ENCODE peak calls at places on chromosomes 5 and 9, in ten cellular contexts. F, J, T, A, R, L, S, X, B and W are unnamed samples.

GRCh38 chr9:127224883-127225739 is 39.5 kb upstream of the GARNL3 start:
- DNase-seq in F (no peak), S (peak), R (peak), T (peak), A (peak), L (peak), X (peak), B (peak), J (peak), W (peak)

GRCh38 chr9:128121924-128122808 is 5.4 kb downstream of the PTGES2 start:
- DNase-seq in B (peak), R (no peak), T (no peak), S (no peak), L (no peak), F (no peak), A (no peak), J (no peak), X (no peak), W (no peak)

GRCh38 chr9:88801214-88801796 is 190.0 kb upstream of the S1PR3 start:
- DNase-seq in R (no peak), S (no peak), A (no peak), T (no peak), L (no peak), X (no peak), F (no peak), J (peak), B (no peak), W (no peak)

GRCh38 chr9:125752070-125752628 is 5.0 kb downstream of the PBX3 start:
- DNase-seq in R (no peak), X (no peak), F (no peak), B (no peak), S (no peak), T (no peak), L (no peak), A (no peak), J (no peak), W (no peak)

GRCh38 chr5:179302499-179303185 is 42.6 kb downstream of the ADAMTS2 start:
- DNase-seq in A (no peak), T (no peak), J (peak), F (no peak), S (peak), R (no peak), L (no peak), X (no peak), B (peak), W (no peak)

GRCh38 chr9:113604393-113604792 is 140.9 kb downstream of the RGS3 start:
- DNase-seq in X (no peak), T (no peak), A (no peak), L (no peak), F (no peak), B (no peak), R (no peak), J (no peak), S (no peak), W (no peak)

GRCh38 chr9:81074261-81074660 is 615.1 kb downstream of the TLE1 start:
- DNase-seq in T (no peak), A (no peak), J (no peak), L (no peak), S (no peak), X (no peak), F (no peak), B (no peak), R (no peak), W (no peak)

GRCh38 chr5:141883184-141883947 is 5.2 kb upstream of the PCDH1 start:
- DNase-seq in L (peak), R (peak), T (peak), B (peak), A (no peak), J (peak), X (peak), S (peak), F (no peak), W (no peak)

GRCh38 chr5:126919566-126919965 is 110.8 kb downstream of the MARCHF3 start:
- DNase-seq in J (no peak), A (no peak), R (no peak), X (no peak), T (no peak), B (no peak), L (no peak), F (no peak), S (no peak), W (no peak)

GRCh38 chr5:126681970-126682369 is 81.2 kb downstream of the PHAX start:
- DNase-seq in L (no peak), R (no peak), J (no peak), T (no peak), X (no peak), F (no peak), S (no peak), A (no peak), B (no peak), W (no peak)

GRCh38 chr5:68169898-68170297 is 45.7 kb upstream of the PIK3R1 start:
- DNase-seq in J (no peak), L (no peak), B (peak), T (no peak), R (no peak), A (no peak), S (no peak), F (no peak), X (no peak), W (no peak)

GRCh38 chr5:14449052-14449661 is 132.4 kb upstream of the OTULINL start:
- DNase-seq in R (no peak), X (peak), S (no peak), T (no peak), J (peak), B (no peak), A (no peak), F (peak), L (no peak), W (no peak)

GRCh38 chr9:91276513-91276912 is 85.2 kb downstream of the AUH start:
- DNase-seq in F (no peak), B (no peak), J (no peak), R (no peak), X (no peak), L (no peak), A (no peak), S (no peak), T (no peak), W (no peak)
- TF ChIP-seq CTCF in F (no peak), B (no peak), J (no peak), R (no peak), X (no peak), L (no peak), A (no peak), S (no peak), T (no peak), W (no peak)

GRCh38 chr9:136621019-136621733 is 41.5 kb upstream of the EGFL7 start:
- DNase-seq in X (no peak), T (no peak), A (no peak), R (no peak), B (no peak), L (no peak), J (no peak), S (no peak), F (no peak), W (no peak)
- TF ChIP-seq CTCF in X (no peak), T (no peak), A (no peak), R (no peak), B (no peak), L (no peak), J (no peak), S (no peak), F (no peak), W (no peak)

GRCh38 chr5:51382508-51382758 is 815 bp upstream of the ISL1 start:
- DNase-seq in S (no peak), R (no peak), X (no peak), B (no peak), T (peak), J (no peak), F (no peak), L (no peak), A (no peak), W (no peak)

GRCh38 chr5:51382759-51383493 is at the start of gene ISL1:
- DNase-seq in S (peak), T (peak), B (peak), F (peak), R (no peak), L (peak), J (peak), X (peak), A (no peak), W (no peak)

GRCh38 chr5:51378778-51379652 is 4.2 kb upstream of the ISL1 start:
- DNase-seq in S (peak), X (no peak), L (no peak), T (peak), A (no peak), J (no peak), R (no peak), F (no peak), B (no peak), W (no peak)

GRCh38 chr5:51381801-51382507 is 1.3 kb upstream of the ISL1 start:
- DNase-seq in A (no peak), F (no peak), T (peak), B (no peak), R (no peak), L (no peak), S (peak), X (no peak), J (no peak), W (no peak)

GRCh38 chr5:51380603-51381207 is 2.5 kb upstream of the ISL1 start:
- DNase-seq in R (no peak), J (peak), L (no peak), F (no peak), T (peak), A (no peak), S (peak), X (peak), B (no peak), W (peak)
- TF ChIP-seq CTCF in R (no peak), J (peak), L (peak), F (peak), T (no peak), A (peak), S (peak), X (peak), B (peak), W (peak)

GRCh38 chr9:132458432-132458831 is 48.4 kb downstream of the CFAP77 start:
- DNase-seq in A (no peak), T (no peak), F (no peak), J (no peak), B (no peak), X (no peak), S (no peak), L (no peak), R (no peak), W (no peak)

GRCh38 chr9:132456241-132456640 is 46.2 kb downstream of the CFAP77 start:
- DNase-seq in F (no peak), T (no peak), B (no peak), R (no peak), S (no peak), X (no peak), L (no peak), A (no peak), J (no peak), W (no peak)

GRCh38 chr9:132459661-132460060 is 49.6 kb downstream of the CFAP77 start:
- DNase-seq in J (no peak), R (no peak), X (no peak), A (no peak), F (no peak), B (no peak), T (no peak), S (no peak), L (no peak), W (no peak)

GRCh38 chr9:132457508-132457907 is 47.5 kb downstream of the CFAP77 start:
- DNase-seq in B (no peak), T (no peak), A (no peak), S (no peak), J (no peak), L (no peak), X (no peak), R (no peak), F (no peak), W (no peak)

DNA sequence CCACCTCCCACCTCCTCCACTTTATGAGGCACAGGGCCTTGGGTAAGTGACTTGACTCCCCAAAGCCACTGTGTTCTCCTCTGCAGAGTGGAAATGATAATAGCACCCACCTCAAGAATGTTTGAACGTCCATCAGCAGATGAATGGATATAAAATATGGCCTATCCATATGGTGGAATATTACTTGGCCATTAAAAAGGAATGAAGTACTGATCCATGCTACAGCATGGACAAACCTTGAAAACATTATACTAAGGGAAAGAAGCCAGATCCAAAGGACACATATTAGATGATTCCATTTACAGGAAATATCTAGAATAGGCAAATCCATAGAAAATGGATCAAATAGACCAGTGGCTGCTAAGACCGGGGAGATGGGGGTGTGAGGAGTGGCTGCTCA is 50.2 kb downstream of the CFAP77 start:
- DNase-seq in L (no peak), A (no peak), J (no peak), B (no peak), T (no peak), F (no peak), X (no peak), S (no peak), R (no peak), W (no peak)
- TF ChIP-seq CTCF in L (no peak), A (no peak), J (no peak), B (no peak), T (no peak), F (no peak), X (no peak), S (no peak), R (no peak), W (no peak)

GRCh38 chr5:174599992-174600391 is 124.4 kb upstream of the MSX2 start:
- DNase-seq in B (no peak), S (peak), T (peak), R (no peak), X (no peak), J (no peak), L (no peak), A (no peak), F (no peak), W (no peak)
- TF ChIP-seq CTCF in B (no peak), S (no peak), T (no peak), R (no peak), X (no peak), J (no peak), L (no peak), A (no peak), F (no peak), W (no peak)

GRCh38 chr9:77974414-77974813 is 57.2 kb downstream of the GNAQ start:
- DNase-seq in A (no peak), F (no peak), S (no peak), L (no peak), T (no peak), X (no peak), J (no peak), B (no peak), R (no peak), W (no peak)

GRCh38 chr9:77980622-77981021 is 51.0 kb downstream of the GNAQ start:
- DNase-seq in A (no peak), L (no peak), X (peak), J (no peak), T (no peak), R (no peak), B (no peak), F (no peak), S (no peak), W (no peak)

GRCh38 chr9:77975023-77975422 is 56.6 kb downstream of the GNAQ start:
- DNase-seq in A (no peak), J (no peak), R (no peak), L (no peak), B (no peak), S (no peak), F (no peak), X (no peak), T (no peak), W (no peak)

GRCh38 chr9:77978086-77978781 is 53.4 kb downstream of the GNAQ start:
- DNase-seq in B (no peak), L (no peak), T (no peak), S (no peak), R (peak), X (no peak), J (peak), A (no peak), F (no peak), W (peak)

GRCh38 chr9:77977210-77977611 is 54.4 kb downstream of the GNAQ start:
- DNase-seq in J (peak), X (peak), A (peak), R (peak), F (peak), B (peak), L (no peak), S (peak), T (peak), W (peak)
- TF ChIP-seq CTCF in J (peak), X (peak), A (peak), R (peak), F (peak), B (no peak), L (peak), S (no peak), T (no peak), W (no peak)

DNA sequence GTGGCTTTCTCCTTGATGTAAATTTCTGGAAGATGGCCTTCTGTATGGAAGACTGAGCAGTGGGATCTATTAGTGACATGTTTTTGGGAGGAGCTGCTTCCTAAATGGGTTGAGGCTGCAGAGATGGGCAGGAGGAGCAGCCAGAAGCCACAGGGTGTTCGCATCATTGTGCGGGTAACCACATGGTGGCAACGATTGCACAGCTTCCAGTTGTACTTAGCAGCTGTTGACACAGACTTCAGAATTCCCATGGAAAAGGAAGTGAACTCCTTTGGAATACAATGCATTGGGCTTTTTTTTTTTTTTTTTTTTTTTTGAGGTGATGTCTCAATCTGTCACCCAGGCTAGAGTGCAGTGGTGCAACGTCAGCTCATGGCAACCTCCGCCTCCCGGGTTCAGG is 297.3 kb downstream of the NR3C1 start:
- DNase-seq in A (no peak), J (peak), L (no peak), X (peak), B (no peak), T (peak), S (peak), R (no peak), F (peak), W (no peak)
- TF ChIP-seq CTCF in A (no peak), J (peak), L (peak), X (peak), B (no peak), T (no peak), S (no peak), R (no peak), F (peak), W (no peak)

DNA sequence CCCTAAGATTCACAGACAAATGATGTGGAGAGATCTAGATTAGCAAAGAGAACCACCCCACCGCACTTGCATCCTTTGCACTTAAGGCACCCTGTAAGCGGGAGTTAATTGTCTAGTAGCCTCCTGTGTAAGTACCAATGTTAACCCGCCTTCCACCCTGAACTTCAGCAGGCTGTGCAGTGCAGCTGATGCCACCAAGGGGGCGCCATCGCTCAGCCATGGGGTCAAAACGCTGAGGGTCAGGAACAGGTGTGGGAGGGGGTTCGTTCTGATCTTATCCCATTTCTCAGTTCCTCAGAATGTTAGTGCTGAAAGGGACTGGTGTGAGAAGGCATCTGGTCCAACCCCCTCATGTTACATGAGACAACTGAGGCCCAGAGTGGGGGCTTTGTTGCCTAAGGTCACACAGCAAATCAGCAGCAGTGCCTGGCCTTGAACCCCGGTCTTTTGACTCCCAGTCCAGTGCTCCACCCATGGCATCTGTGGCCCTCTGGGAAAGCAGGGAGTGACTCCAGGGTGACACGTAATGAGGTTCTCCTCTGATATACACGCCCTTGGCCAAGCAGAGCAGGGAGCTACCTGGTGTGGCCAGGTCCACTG is 57.3 kb downstream of the CYFIP2 start:
- DNase-seq in R (no peak), B (no peak), J (peak), S (peak), L (no peak), F (no peak), A (no peak), X (no peak), T (no peak), W (no peak)
- TF ChIP-seq CTCF in R (no peak), B (no peak), J (peak), S (peak), L (no peak), F (peak), A (no peak), X (peak), T (peak), W (no peak)

GRCh38 chr9:36991516-36992134 is 42.4 kb downstream of the PAX5 start:
- DNase-seq in T (peak), B (no peak), L (no peak), J (peak), S (peak), X (no peak), R (no peak), A (no peak), F (no peak), W (no peak)
- TF ChIP-seq CTCF in T (no peak), B (no peak), L (peak), J (peak), S (peak), X (peak), R (peak), A (no peak), F (peak), W (peak)